ENCODE peak calls at places on chromosomes 3 and 15, in four cellular contexts. One of them, this sample, is unnamed.

GRCh38 chr15:98845138-98845884 is 162.3 kb downstream of the PGPEP1L start:
- DNase-seq in NCI-H2029 treated with DMSO at 0.1 percent for 48 hours: no peak
- DNase-seq in cardiac fibroblast: no peak
- DNase-seq in activated T-cell treated with anti-CD3 and anti-CD28 coated beads, Interleukin-2, amount 50 U/mL, for 72 hours: no peak
- DNase-seq in this sample: no peak

GRCh38 chr15:92669432-92669831 is 13.9 kb upstream of the FAM174B start:
- DNase-seq in cardiac fibroblast: peak
- DNase-seq in activated T-cell treated with anti-CD3 and anti-CD28 coated beads, Interleukin-2, amount 50 U/mL, for 72 hours: no peak
- DNase-seq in NCI-H2029 treated with DMSO at 0.1 percent for 48 hours: no peak
- DNase-seq in this sample: no peak

GRCh38 chr3:50652709-50653108 is 22.0 kb upstream of the DOCK3 start:
- DNase-seq in NCI-H2029 treated with DMSO at 0.1 percent for 48 hours: no peak
- DNase-seq in activated T-cell treated with anti-CD3 and anti-CD28 coated beads, Interleukin-2, amount 50 U/mL, for 72 hours: peak
- DNase-seq in cardiac fibroblast: peak
- DNase-seq in this sample: no peak

GRCh38 chr3:50994537-50994936 is 319.8 kb downstream of the DOCK3 start:
- DNase-seq in cardiac fibroblast: no peak
- DNase-seq in NCI-H2029 treated with DMSO at 0.1 percent for 48 hours: no peak
- DNase-seq in activated T-cell treated with anti-CD3 and anti-CD28 coated beads, Interleukin-2, amount 50 U/mL, for 72 hours: no peak
- DNase-seq in this sample: no peak

GRCh38 chr15:51375966-51376640 is 34.6 kb downstream of the GLDN start:
- DNase-seq in NCI-H2029 treated with DMSO at 0.1 percent for 48 hours: no peak
- DNase-seq in cardiac fibroblast: no peak
- DNase-seq in activated T-cell treated with anti-CD3 and anti-CD28 coated beads, Interleukin-2, amount 50 U/mL, for 72 hours: no peak
- DNase-seq in this sample: no peak

GRCh38 chr15:37594431-37594830 is 340.0 kb upstream of the TMCO5A start:
- DNase-seq in NCI-H2029 treated with DMSO at 0.1 percent for 48 hours: no peak
- DNase-seq in cardiac fibroblast: no peak
- DNase-seq in activated T-cell treated with anti-CD3 and anti-CD28 coated beads, Interleukin-2, amount 50 U/mL, for 72 hours: no peak
- DNase-seq in this sample: no peak

GRCh38 chr15:100783296-100783695 is 96.3 kb upstream of the ALDH1A3 start:
- DNase-seq in activated T-cell treated with anti-CD3 and anti-CD28 coated beads, Interleukin-2, amount 50 U/mL, for 72 hours: no peak
- DNase-seq in NCI-H2029 treated with DMSO at 0.1 percent for 48 hours: no peak
- DNase-seq in cardiac fibroblast: no peak
- DNase-seq in this sample: no peak

GRCh38 chr15:54289590-54290136 is 311.4 kb downstream of the UNC13C start:
- DNase-seq in cardiac fibroblast: no peak
- DNase-seq in NCI-H2029 treated with DMSO at 0.1 percent for 48 hours: no peak
- DNase-seq in activated T-cell treated with anti-CD3 and anti-CD28 coated beads, Interleukin-2, amount 50 U/mL, for 72 hours: peak
- DNase-seq in this sample: no peak

GRCh38 chr3:187684880-187685279 is 14.7 kb upstream of the SST start:
- DNase-seq in activated T-cell treated with anti-CD3 and anti-CD28 coated beads, Interleukin-2, amount 50 U/mL, for 72 hours: peak
- DNase-seq in NCI-H2029 treated with DMSO at 0.1 percent for 48 hours: no peak
- DNase-seq in cardiac fibroblast: peak
- DNase-seq in this sample: no peak

GRCh38 chr15:70503798-70504304 is 259.5 kb downstream of the UACA start:
- DNase-seq in cardiac fibroblast: no peak
- DNase-seq in activated T-cell treated with anti-CD3 and anti-CD28 coated beads, Interleukin-2, amount 50 U/mL, for 72 hours: no peak
- DNase-seq in NCI-H2029 treated with DMSO at 0.1 percent for 48 hours: no peak
- DNase-seq in this sample: no peak

GRCh38 chr3:183371672-183371968 is 56.8 kb downstream of the MCF2L2 start:
- DNase-seq in NCI-H2029 treated with DMSO at 0.1 percent for 48 hours: no peak
- DNase-seq in activated T-cell treated with anti-CD3 and anti-CD28 coated beads, Interleukin-2, amount 50 U/mL, for 72 hours: no peak
- DNase-seq in cardiac fibroblast: no peak
- DNase-seq in this sample: no peak

GRCh38 chr3:122941233-122942206 is 86.0 kb downstream of the SEMA5B start:
- DNase-seq in cardiac fibroblast: no peak
- DNase-seq in NCI-H2029 treated with DMSO at 0.1 percent for 48 hours: no peak
- DNase-seq in activated T-cell treated with anti-CD3 and anti-CD28 coated beads, Interleukin-2, amount 50 U/mL, for 72 hours: no peak
- DNase-seq in this sample: no peak

This sample was measured in SK-N-MC.